ENCODE peak calls at places on chromosomes 7 and 10, in eight cellular contexts. K, L, C, A, I, N, Y and F are unnamed samples.

GRCh38 chr10:89207181-89207800 is at the start of gene CH25H:
- DNase-seq in K (peak), L (peak), C (peak), A (peak), I (no peak), N (peak), Y (peak), F (peak)

GRCh38 chr7:74283858-74284447 is 5.3 kb upstream of the CLIP2 start:
- DNase-seq in K (no peak), L (no peak), C (no peak), A (no peak), I (no peak), N (no peak), Y (no peak), F (peak)

GRCh38 chr10:79441433-79441832 is 4.0 kb downstream of the ZCCHC24 start:
- DNase-seq in K (no peak), L (no peak), C (no peak), A (no peak), I (no peak), N (no peak), Y (no peak), F (no peak)

GRCh38 chr7:39624202-39624807 is 933 bp downstream of the RALA start:
- DNase-seq in K (peak), L (peak), C (peak), A (no peak), I (no peak), N (peak), Y (peak), F (peak)

GRCh38 chr7:94169682-94170081 is 165.5 kb upstream of the BET1 start:
- DNase-seq in K (no peak), L (no peak), C (no peak), A (no peak), I (no peak), N (no peak), Y (no peak), F (no peak)

GRCh38 chr7:44767912-44768662 is 19.4 kb downstream of the ZMIZ2 start:
- DNase-seq in K (peak), L (peak), C (no peak), A (no peak), I (no peak), N (no peak), Y (peak), F (peak)

GRCh38 chr7:27179503-27180430 is 5.3 kb downstream of the HOXA11 start:
- DNase-seq in K (no peak), L (peak), C (peak), A (no peak), I (peak), N (peak), Y (peak), F (peak)

GRCh38 chr10:29389935-29390334 is 101.1 kb downstream of the LYZL1 start:
- DNase-seq in K (no peak), L (peak), C (no peak), A (no peak), I (no peak), N (no peak), Y (no peak), F (peak)

GRCh38 chr10:90023950-90024349 is 322.6 kb downstream of the KIF20B start:
- DNase-seq in K (no peak), L (no peak), C (no peak), A (no peak), I (no peak), N (no peak), Y (no peak), F (no peak)

GRCh38 chr10:110901954-110902819 is 16.8 kb downstream of the BBIP1 start:
- DNase-seq in K (no peak), L (no peak), C (no peak), A (peak), I (no peak), N (no peak), Y (peak), F (no peak)

GRCh38 chr7:84665339-84665738 is 470.8 kb upstream of the SEMA3A start:
- DNase-seq in K (no peak), L (no peak), C (no peak), A (no peak), I (no peak), N (no peak), Y (no peak), F (no peak)

GRCh38 chr10:32005050-32005449 is 51.2 kb downstream of the KIF5B start:
- DNase-seq in K (peak), L (peak), C (no peak), A (peak), I (no peak), N (peak), Y (peak), F (peak)

GRCh38 chr10:3452234-3452633 is 279.7 kb upstream of the PITRM1 start:
- DNase-seq in K (no peak), L (no peak), C (no peak), A (peak), I (no peak), N (no peak), Y (peak), F (peak)

GRCh38 chr10:6607187-6607586 is 27.1 kb upstream of the PRKCQ start:
- DNase-seq in K (no peak), L (no peak), C (no peak), A (no peak), I (peak), N (no peak), Y (no peak), F (no peak)

GRCh38 chr7:92882760-92883159 is 46.4 kb upstream of the CDK6 start:
- DNase-seq in K (no peak), L (no peak), C (no peak), A (no peak), I (no peak), N (no peak), Y (no peak), F (no peak)

GRCh38 chr7:33979807-33980355 is 74.5 kb downstream of the BMPER start:
- DNase-seq in K (no peak), L (no peak), C (no peak), A (peak), I (no peak), N (no peak), Y (peak), F (no peak)

GRCh38 chr7:134720091-134720935 is 59.1 kb upstream of the CALD1 start:
- DNase-seq in K (no peak), L (no peak), C (no peak), A (peak), I (no peak), N (no peak), Y (no peak), F (no peak)

GRCh38 chr10:32367793-32368453 is 21.0 kb upstream of the EPC1 start:
- DNase-seq in K (peak), L (peak), C (peak), A (peak), I (peak), N (peak), Y (peak), F (peak)

GRCh38 chr10:62806246-62806645 is 1.7 kb downstream of the ADO start:
- DNase-seq in K (no peak), L (no peak), C (no peak), A (no peak), I (no peak), N (no peak), Y (no peak), F (no peak)

GRCh38 chr7:65910237-65910636 is 37.4 kb downstream of the VKORC1L1 start:
- DNase-seq in K (no peak), L (no peak), C (no peak), A (no peak), I (no peak), N (no peak), Y (no peak), F (no peak)

GRCh38 chr10:42997151-42997848 is 79.6 kb upstream of the RET start:
- DNase-seq in K (no peak), L (no peak), C (no peak), A (no peak), I (no peak), N (no peak), Y (no peak), F (no peak)

GRCh38 chr10:4686644-4686996 is 139.4 kb upstream of the AKR1E2 start:
- DNase-seq in K (no peak), L (no peak), C (no peak), A (peak), I (no peak), N (no peak), Y (peak), F (no peak)

DNA sequence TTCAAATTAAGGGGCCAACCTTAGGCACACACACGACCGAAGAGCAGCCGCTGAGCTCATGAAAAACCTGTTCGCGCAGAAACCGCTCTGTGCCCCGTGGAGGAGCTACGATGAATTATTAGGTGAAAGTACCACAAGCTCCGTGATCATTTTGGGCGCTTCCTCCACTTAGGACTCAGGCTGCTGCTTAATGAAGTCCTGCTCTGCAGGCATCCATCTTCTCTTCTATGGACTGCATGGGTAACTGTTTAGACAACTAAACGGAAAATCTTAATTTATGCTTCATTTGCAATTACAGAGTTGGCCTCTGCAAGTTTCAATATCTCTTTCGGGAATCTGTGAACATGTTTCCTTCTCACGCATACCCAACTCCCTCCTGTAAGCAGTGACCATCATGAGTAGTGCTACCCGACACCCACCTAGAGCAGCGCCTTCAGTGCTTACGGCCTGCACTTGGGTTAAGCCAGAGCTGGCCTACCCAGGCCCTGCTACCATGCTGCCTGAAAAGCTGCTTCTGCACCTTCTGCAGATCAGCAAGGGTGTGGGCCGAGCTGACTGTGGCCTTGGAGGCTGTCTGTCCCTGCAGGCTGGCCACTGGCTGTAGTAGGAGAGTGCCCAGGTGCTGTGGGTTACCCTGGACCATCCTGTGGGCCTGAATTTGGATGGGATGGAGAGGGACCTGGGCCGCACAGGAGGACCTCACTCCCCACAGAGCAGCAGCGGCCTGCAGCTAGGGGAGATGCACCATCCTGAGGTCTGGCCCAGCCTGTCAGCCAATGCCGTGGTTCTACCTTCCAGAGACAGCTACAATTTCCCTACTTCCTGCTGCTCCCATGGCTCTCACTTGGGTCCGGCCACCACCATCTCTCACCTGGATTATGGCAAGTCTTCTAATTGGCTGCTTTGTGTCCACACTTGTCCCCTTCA is 36.0 kb downstream of the GNA12 start:
- DNase-seq in K (no peak), L (no peak), C (no peak), A (no peak), I (no peak), N (no peak), Y (no peak), F (peak)
- H3K4me3 ChIP-seq in K (no peak), L (no peak), C (no peak), A (no peak), I (no peak), N (no peak), Y (no peak), F (no peak)

DNA sequence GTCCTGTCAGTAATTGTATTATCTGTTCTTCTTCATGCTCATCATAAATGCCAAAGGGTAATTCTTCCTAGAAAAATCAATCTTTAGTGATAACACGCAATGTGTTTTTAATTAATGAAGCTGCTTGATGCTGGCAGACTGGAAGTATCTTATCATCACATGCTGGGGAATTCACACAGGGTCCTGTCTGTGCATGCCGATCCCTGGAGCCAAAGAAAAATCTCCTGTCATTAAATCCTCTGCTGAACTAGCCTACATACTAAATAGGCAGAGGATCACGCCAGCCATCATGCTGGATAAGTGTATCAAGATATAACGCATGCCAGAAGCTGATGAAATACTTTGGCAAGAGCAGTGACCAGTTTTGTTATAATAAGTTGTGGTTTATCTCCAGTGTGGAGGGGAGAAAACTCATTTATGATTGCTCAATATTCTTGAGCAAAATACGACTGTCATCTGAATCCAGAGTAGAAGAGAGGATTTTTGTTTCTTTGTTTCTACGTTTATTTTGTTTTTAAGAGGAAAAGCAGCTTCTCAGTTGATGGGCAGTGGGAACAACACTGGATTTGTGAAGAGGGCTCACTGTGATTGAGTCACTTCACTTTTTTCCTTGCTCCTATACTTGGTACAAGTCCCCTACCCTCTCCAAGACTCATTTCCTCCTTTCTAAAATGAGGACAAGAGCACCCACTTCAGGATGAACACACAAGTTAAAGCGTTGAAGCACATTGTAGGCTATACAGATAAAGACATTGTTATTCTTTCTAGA is 649.1 kb downstream of the TNS3 start:
- DNase-seq in K (no peak), L (peak), C (peak), A (peak), I (no peak), N (no peak), Y (peak), F (no peak)
- TF ChIP-seq CTCF in K (no peak), L (no peak), C (no peak), A (peak), I (no peak), N (no peak), Y (peak), F (no peak)

GRCh38 chr10:12730809-12731519 is 270.5 kb downstream of the CCDC3 start:
- DNase-seq in K (peak), L (no peak), C (no peak), A (no peak), I (no peak), N (no peak), Y (no peak), F (no peak)
- H3K4me3 ChIP-seq in K (no peak), L (no peak), C (no peak), A (no peak), I (no peak), N (no peak), Y (no peak), F (no peak)

DNA sequence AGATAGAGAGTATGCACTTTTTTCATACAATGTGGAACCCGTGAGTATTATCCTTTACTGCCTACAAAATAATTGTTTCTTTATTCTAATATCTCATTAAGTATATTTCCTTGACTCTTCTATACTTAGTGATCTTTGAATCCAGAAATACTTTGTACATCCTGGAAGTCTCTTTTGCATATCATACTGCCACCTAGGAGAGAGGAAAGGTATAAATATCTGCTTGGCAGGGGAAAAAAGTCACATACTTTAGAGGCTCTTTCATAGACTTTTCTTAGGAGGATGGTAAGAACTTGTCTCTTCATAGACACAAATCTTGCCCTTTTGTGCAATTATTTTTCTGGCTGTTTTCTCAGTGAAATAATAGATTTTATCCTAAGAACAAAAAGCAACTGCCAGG is 436.0 kb downstream of the PAXIP1 start:
- DNase-seq in K (no peak), L (no peak), C (no peak), A (no peak), I (no peak), N (no peak), Y (no peak), F (no peak)
- TF ChIP-seq CTCF in K (peak), L (no peak), C (no peak), A (no peak), I (no peak), N (peak), Y (no peak), F (no peak)

GRCh38 chr10:124220971-124221355 is 127.6 kb upstream of the CHST15 start:
- DNase-seq in K (no peak), L (no peak), C (no peak), A (no peak), I (no peak), N (no peak), Y (no peak), F (no peak)

GRCh38 chr10:124222298-124223000 is 129.1 kb upstream of the CHST15 start:
- DNase-seq in K (no peak), L (no peak), C (no peak), A (peak), I (no peak), N (no peak), Y (no peak), F (peak)

GRCh38 chr10:124219655-124220054 is 126.3 kb upstream of the CHST15 start:
- DNase-seq in K (no peak), L (no peak), C (no peak), A (no peak), I (no peak), N (no peak), Y (no peak), F (no peak)

GRCh38 chr10:124221356-124222297 is 128.2 kb upstream of the CHST15 start:
- DNase-seq in K (peak), L (no peak), C (no peak), A (peak), I (no peak), N (no peak), Y (no peak), F (peak)

DNA sequence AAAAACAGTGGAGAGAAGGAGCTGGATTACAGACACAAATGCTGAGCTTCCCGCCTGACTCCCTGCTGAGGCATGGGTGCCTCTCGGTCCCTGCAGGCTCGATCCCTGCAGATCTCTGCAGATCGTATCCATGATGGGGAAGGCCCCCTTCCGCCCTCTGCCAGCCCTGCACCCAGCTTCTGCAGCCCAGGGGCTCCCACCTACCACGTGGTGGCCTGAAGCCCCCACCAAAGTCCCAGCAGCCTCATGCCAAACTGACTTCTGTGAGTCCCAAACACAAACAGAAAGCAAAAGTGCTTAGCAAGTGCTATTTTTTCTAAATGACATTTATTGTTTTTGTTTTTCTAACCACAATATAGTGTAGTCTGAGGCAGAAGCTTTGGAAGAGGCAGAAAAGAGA is 127.1 kb upstream of the CHST15 start:
- DNase-seq in K (peak), L (no peak), C (no peak), A (no peak), I (no peak), N (no peak), Y (no peak), F (peak)
- H3K4me3 ChIP-seq in K (no peak), L (no peak), C (peak), A (no peak), I (no peak), N (no peak), Y (no peak), F (no peak)

DNA sequence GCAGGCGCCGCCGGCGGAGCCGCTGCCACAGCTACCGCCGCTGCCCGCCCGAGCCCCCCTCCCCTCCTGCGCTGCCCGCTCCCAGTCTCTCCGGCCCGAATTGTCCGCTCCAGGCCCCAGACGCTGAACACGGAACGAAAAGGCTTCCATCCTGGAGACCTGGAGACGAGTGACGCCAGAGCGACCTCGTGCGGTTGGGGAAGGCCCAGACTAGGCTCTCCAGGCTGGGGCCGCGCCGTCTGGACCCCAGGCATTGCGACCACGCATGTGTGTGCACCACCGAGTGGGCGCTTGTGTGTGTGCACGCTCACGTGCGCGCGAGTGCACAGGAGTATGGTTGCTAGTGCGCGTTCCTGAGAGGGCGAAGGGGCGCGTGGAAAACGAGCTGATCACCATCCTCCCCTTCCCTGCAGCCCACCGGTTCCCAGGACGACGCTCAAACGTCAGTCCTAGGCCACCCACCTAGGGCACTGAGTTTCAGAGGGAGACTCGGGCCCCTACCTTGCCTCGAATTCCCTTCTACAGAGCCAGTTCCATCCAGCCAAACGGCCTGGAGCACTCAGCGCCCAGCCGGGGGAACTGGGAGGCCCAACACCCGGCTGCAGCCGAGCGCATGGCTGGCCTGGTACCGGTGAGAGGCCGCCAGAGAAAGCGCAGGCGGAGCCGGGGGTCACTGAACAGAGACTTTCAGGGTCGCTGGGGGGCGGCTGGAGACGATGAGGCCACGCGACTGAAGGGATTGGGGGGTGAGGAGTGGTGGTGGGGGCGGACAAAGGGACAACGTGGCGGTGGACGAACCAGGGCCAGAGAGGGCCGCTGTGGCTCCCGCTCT is 11.6 kb downstream of the LBX1 start:
- DNase-seq in K (no peak), L (peak), C (peak), A (no peak), I (no peak), N (no peak), Y (peak), F (no peak)
- TF ChIP-seq CTCF in K (peak), L (no peak), C (no peak), A (peak), I (no peak), N (no peak), Y (peak), F (no peak)